ENCODE peak calls at places on chromosomes 12 and 14, in six cellular contexts. L is NCI-H82; C is NCI-H524; M is activated naive CD4-positive, alpha-beta T cell treated with anti-CD3 and anti-CD28 coated beads, Interleukin-2, amount 50 U/mL, for 16 hours; D is cardiac fibroblast; G is HuH-7. T is an unnamed sample.

GRCh38 chr12:122895290-122895689 is 634 bp downstream of the VPS37B start:
- DNase-seq in D (no peak), G (no peak), C (peak), M (no peak), L (peak), T (no peak)

GRCh38 chr12:75641031-75641780 is 129.8 kb upstream of the KRR1 start:
- DNase-seq in D (peak), G (no peak), C (no peak), L (peak), M (no peak), T (no peak)

GRCh38 chr12:21696603-21697002 is 39.0 kb upstream of the LDHB start:
- DNase-seq in D (no peak), L (no peak), C (no peak), M (no peak), G (no peak), T (no peak)

GRCh38 chr14:34030864-34031263 is 80.0 kb upstream of the EGLN3 start:
- DNase-seq in L (peak), C (peak), M (no peak), D (peak), G (no peak), T (no peak)

GRCh38 chr12:54390176-54390667 is 5.7 kb upstream of the ZNF385A start:
- DNase-seq in L (peak), M (no peak), C (peak), D (no peak), G (no peak), T (no peak)

GRCh38 chr12:30882706-30883105 is 43.8 kb upstream of the TSPAN11 start:
- DNase-seq in D (peak), L (peak), G (no peak), C (peak), M (no peak), T (no peak)

GRCh38 chr12:16473610-16474326 is 126.3 kb downstream of the MGST1 start:
- DNase-seq in L (no peak), D (peak), G (no peak), C (no peak), M (no peak), T (no peak)

GRCh38 chr14:75453817-75454434 is 26.1 kb downstream of the JDP2 start:
- DNase-seq in C (no peak), L (no peak), G (no peak), D (no peak), M (no peak), T (no peak)